ENCODE peak calls at places on chromosomes 12 and 14, in six cellular contexts. L, J, O, W, K and M are unnamed samples.

GRCh38 chr12:59403259-59403932 is 192.4 kb upstream of the SLC16A7 start:
- DNase-seq in L (no peak), W (peak; percentile 52), J (peak; percentile 65), O (peak; percentile 55), K (no peak), M (no peak)

GRCh38 chr14:100762089-100762515 is 35.4 kb downstream of the DLK1 start:
- DNase-seq in O (no peak), K (no peak), W (no peak), L (no peak), J (no peak), M (no peak)

GRCh38 chr12:112420740-112421139 is 2.0 kb downstream of the PTPN11 start:
- DNase-seq in L (no peak), O (no peak), K (no peak), J (no peak), W (no peak), M (no peak)

GRCh38 chr14:72549026-72549425 is 344.9 kb downstream of the DPF3 start:
- DNase-seq in W (no peak), J (no peak), O (no peak), K (no peak), L (no peak), M (no peak)

GRCh38 chr14:91300957-91301356 is 56.5 kb upstream of the GPR68 start:
- DNase-seq in W (no peak), O (no peak), L (no peak), K (no peak), J (no peak), M (no peak)

GRCh38 chr14:69002069-69002468 is 23.0 kb upstream of the ACTN1 start:
- DNase-seq in W (no peak), O (no peak), J (no peak), K (no peak), L (no peak), M (no peak)

GRCh38 chr14:44935155-44935554 is 26.6 kb downstream of the KLHL28 start:
- DNase-seq in O (no peak), L (no peak), K (no peak), W (no peak), J (no peak), M (no peak)

GRCh38 chr12:83573676-83574075 is 887.0 kb downstream of the TMTC2 start:
- DNase-seq in W (no peak), O (peak; percentile 88), L (no peak), J (peak; percentile 32), K (no peak), M (no peak)

GRCh38 chr14:105019861-105020814 is 745 bp downstream of the CDCA4 start:
- DNase-seq in K (peak; percentile 61), W (no peak), J (no peak), O (no peak), L (no peak), M (peak; percentile 61)

DNA sequence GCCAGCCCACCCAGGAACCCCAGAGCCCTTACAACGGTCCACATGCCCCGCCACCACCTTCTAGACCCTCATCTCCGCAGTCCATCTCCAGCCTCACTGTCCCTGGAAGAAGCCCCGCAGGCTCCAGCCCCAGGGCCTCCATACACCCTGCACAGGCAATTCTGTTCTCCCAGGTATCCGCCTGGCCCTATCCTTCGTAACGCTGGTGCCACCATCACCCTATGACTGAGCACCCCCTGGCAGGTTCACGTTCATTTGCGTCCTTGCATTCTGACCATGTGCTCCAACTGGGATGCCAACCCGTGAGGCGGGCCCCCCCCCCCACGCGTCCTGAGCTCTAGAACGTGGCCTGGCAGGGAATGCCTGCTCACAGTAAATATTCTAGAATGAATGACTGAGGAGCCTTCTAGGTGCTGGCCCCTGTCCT is 675 bp upstream of the SCARB1 start:
- DNase-seq in L (no peak), W (no peak), K (no peak), O (no peak), J (no peak), M (no peak)
- H3K4me3 ChIP-seq in L (peak overlapping the region; percentile 78), W (peak overlapping the region; percentile 47), K (peak overlapping the region; percentile 67), O (peak overlapping the region; percentile 92), J (peak overlapping the region; percentile 79), M (peak overlapping the region; percentile 81)

GRCh38 chr14:30656190-30656632 is 34.1 kb downstream of the SCFD1 start:
- DNase-seq in J (no peak), K (no peak), W (no peak), O (peak; percentile 15), L (no peak), M (peak; percentile 5)

GRCh38 chr14:30658645-30659044 is 36.5 kb downstream of the SCFD1 start:
- DNase-seq in K (no peak), L (no peak), W (no peak), J (no peak), O (no peak), M (no peak)

GRCh38 chr14:30657050-30657449 is 34.9 kb downstream of the SCFD1 start:
- DNase-seq in O (no peak), J (no peak), W (no peak), K (no peak), L (no peak), M (no peak)

GRCh38 chr14:30655658-30656057 is 33.5 kb downstream of the SCFD1 start:
- DNase-seq in K (no peak), L (no peak), W (no peak), O (no peak), J (no peak), M (no peak)

GRCh38 chr14:30657606-30658163 is 35.6 kb downstream of the SCFD1 start:
- DNase-seq in W (no peak), O (no peak), K (no peak), L (no peak), J (no peak), M (no peak)
- TF ChIP-seq CTCF in W (peak; percentile 40), O (peak; percentile 40), K (no peak), L (peak; percentile 47), J (peak; percentile 25), M (peak; percentile 36)

GRCh38 chr14:81432171-81432570 is 32.0 kb upstream of the STON2 start:
- DNase-seq in L (no peak), O (no peak), J (no peak), W (no peak), K (no peak), M (no peak)

GRCh38 chr14:81435578-81436295 is 35.6 kb upstream of the STON2 start:
- DNase-seq in J (peak; percentile 44), K (peak; percentile 56), O (no peak), W (no peak), L (peak; percentile 54), M (peak; percentile 49)

GRCh38 chr14:81433378-81433777 is 33.3 kb upstream of the STON2 start:
- DNase-seq in K (no peak), J (no peak), W (no peak), O (no peak), L (no peak), M (no peak)

GRCh38 chr14:81435048-81435577 is 35.0 kb upstream of the STON2 start:
- DNase-seq in L (no peak), J (no peak), O (no peak), K (no peak), W (no peak), M (no peak)

DNA sequence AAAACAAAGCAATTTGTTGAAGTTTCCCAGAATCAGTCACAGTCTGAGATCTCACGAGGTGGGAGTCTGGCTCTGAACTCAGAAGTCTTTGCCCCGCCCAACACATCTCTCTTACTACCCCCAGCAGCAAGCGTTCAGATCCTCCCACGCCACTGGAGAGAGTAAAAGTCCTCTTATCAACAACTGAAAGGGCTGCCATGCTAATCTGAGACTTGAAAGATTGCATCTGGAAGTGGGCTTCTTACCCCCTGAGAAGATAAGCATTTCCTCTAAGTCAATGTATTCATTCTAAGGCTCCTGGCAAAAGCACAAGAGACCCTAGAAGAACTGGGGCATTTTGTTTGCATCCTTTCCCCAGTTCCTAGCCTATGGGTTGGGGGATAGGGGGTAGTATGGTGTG is 34.1 kb upstream of the STON2 start:
- DNase-seq in J (no peak), K (no peak), W (no peak), L (no peak), O (no peak), M (no peak)
- H3K27me3 ChIP-seq in J (peaks cover 39% of the 10 kb centered on the region), K (peaks cover 45% of the 10 kb centered on the region), W (peaks cover 47% of the 10 kb centered on the region), L (peaks cover 96% of the 10 kb centered on the region), O (peaks cover 35% of the 10 kb centered on the region), M (peaks cover 12% of the 10 kb centered on the region)

DNA sequence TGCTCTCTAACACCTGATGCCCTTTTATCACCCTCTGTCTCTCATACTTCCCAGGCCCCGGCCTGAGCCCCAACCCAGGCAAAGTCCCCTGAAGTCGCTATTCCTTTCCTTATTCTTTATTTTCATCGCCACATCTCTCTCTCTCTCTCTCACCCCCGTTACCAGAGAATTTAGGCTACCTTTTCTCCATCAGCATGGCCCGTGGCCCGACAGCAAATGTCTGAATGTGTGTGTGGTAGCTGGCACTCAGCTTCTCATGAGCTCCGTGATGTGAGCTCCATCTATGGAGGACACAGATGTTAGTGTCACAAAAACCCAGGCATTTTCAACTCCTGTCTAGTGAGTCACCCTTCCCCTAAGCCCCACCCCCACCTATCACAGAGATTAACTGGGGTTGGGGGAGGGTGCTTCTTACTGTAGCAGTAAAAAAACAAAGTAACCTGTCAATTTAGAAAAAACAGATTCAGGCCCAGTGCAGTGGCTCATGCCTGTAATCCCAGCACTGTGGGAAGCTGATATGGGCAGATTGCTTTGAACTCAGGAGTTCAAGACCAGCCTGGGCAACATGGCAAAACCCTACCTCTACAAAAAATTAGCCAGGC is 53.8 kb downstream of the VCPKMT start:
- DNase-seq in K (no peak), L (no peak), J (no peak), O (peak; percentile 37), W (no peak), M (peak; percentile 89)
- H3K4me3 ChIP-seq in K (no peak overlapping the region), L (no peak overlapping the region), J (no peak overlapping the region), O (peak overlapping the region; percentile 48), W (no peak overlapping the region), M (peak overlapping the region; percentile 36)

GRCh38 chr14:64725879-64726584 is 21.8 kb downstream of the PLEKHG3 start:
- DNase-seq in J (no peak), W (no peak), O (no peak), L (peak; percentile 1), K (no peak), M (no peak)
- TF ChIP-seq CTCF in J (no peak), W (no peak), O (peak; percentile 50), L (no peak), K (no peak), M (no peak)

GRCh38 chr12:56488041-56488955 is at the start of gene GLS2:
- DNase-seq in K (peak; percentile 82), L (peak; percentile 67), W (peak; percentile 44), O (no peak), J (peak; percentile 76), M (peak; percentile 48)
- H3K27me3 ChIP-seq in K (no peaks in the 10 kb centered on the region), L (no peaks in the 10 kb centered on the region), W (peaks cover 46% of the 10 kb centered on the region), O (peaks cover 6% of the 10 kb centered on the region), J (peaks cover 3% of the 10 kb centered on the region), M (no peaks in the 10 kb centered on the region)

DNA sequence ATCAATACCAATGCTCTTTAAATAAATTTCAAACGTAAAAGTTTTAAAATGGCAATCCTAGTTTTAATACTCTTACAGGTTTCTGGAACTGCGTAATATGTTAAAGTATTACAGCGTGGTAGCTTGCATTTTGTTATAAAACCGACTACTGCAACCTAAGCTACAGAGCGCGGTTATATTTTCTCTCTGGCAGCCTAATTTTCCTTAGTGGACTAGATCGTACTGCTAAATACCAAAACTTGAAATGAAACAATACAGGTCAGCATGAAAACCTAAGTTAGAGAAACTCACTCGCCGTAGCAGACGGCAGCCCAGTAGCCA is 1.2 kb downstream of the CCDC92 start:
- DNase-seq in O (no peak), W (no peak), K (no peak), J (no peak), L (no peak), M (no peak)
- H3K4me3 ChIP-seq in O (peak overlapping the region; percentile 65), W (peak overlapping the region; percentile 66), K (peak overlapping the region; percentile 93), J (peak overlapping the region; percentile 98), L (peak overlapping the region; percentile 94), M (peak overlapping the region; percentile 42)